ENCODE peak calls at places on chromosomes 6 and 20, in nine cellular contexts. One of them, this sample, is unnamed.

GRCh38 chr6:64113703-64114102 is 478.1 kb downstream of the PHF3 start:
- DNase-seq in lung: no peak
- DNase-seq in substantia nigra: no peak
- DNase-seq in cardiac muscle cell: peak; percentile 12
- DNase-seq in iPS DF 19.7: no peak
- DNase-seq in body of pancreas: no peak
- DNase-seq in CD4-positive, alpha-beta T cell: no peak
- DNase-seq in T47D: no peak
- DNase-seq in GM04503: no peak
- DNase-seq in this sample: no peak

GRCh38 chr20:52076164-52076563 is 115.4 kb downstream of the ZFP64 start:
- DNase-seq in T47D: peak; percentile 51
- DNase-seq in body of pancreas: no peak
- DNase-seq in cardiac muscle cell: peak; percentile 7
- DNase-seq in CD4-positive, alpha-beta T cell: no peak
- DNase-seq in lung: no peak
- DNase-seq in substantia nigra: no peak
- DNase-seq in iPS DF 19.7: no peak
- DNase-seq in GM04503: no peak
- DNase-seq in this sample: no peak

GRCh38 chr6:159973951-159974350 is 5.1 kb downstream of the IGF2R start:
- DNase-seq in cardiac muscle cell: peak; percentile 59
- DNase-seq in T47D: no peak
- DNase-seq in GM04503: no peak
- DNase-seq in lung: no peak
- DNase-seq in substantia nigra: no peak
- DNase-seq in CD4-positive, alpha-beta T cell: no peak
- DNase-seq in body of pancreas: no peak
- DNase-seq in iPS DF 19.7: no peak
- DNase-seq in this sample: no peak

GRCh38 chr6:99434702-99435530 is 9.8 kb upstream of the PNISR start:
- DNase-seq in GM04503: peak; percentile 5
- DNase-seq in cardiac muscle cell: peak; percentile 51
- DNase-seq in substantia nigra: no peak
- DNase-seq in CD4-positive, alpha-beta T cell: no peak
- DNase-seq in T47D: peak; percentile 10
- DNase-seq in body of pancreas: no peak
- DNase-seq in lung: no peak
- DNase-seq in iPS DF 19.7: no peak
- DNase-seq in this sample: no peak

GRCh38 chr6:161436106-161436876 is 162.4 kb upstream of the AGPAT4 start:
- DNase-seq in cardiac muscle cell: no peak
- DNase-seq in body of pancreas: no peak
- DNase-seq in GM04503: no peak
- DNase-seq in iPS DF 19.7: no peak
- DNase-seq in lung: no peak
- DNase-seq in substantia nigra: no peak
- DNase-seq in T47D: no peak
- DNase-seq in CD4-positive, alpha-beta T cell: no peak
- DNase-seq in this sample: no peak

GRCh38 chr20:1734269-1734858 is 76.8 kb upstream of the SIRPG start:
- DNase-seq in cardiac muscle cell: no peak
- DNase-seq in body of pancreas: no peak
- DNase-seq in GM04503: peak; percentile 11
- DNase-seq in T47D: peak; percentile 45
- DNase-seq in CD4-positive, alpha-beta T cell: peak; percentile 36
- DNase-seq in lung: no peak
- DNase-seq in substantia nigra: peak; percentile 2
- DNase-seq in iPS DF 19.7: no peak
- DNase-seq in this sample: no peak

GRCh38 chr6:169964440-169965212 is 213.2 kb downstream of the ERMARD start:
- DNase-seq in substantia nigra: no peak
- DNase-seq in iPS DF 19.7: no peak
- DNase-seq in lung: peak; percentile 20
- DNase-seq in cardiac muscle cell: no peak
- DNase-seq in body of pancreas: no peak
- DNase-seq in CD4-positive, alpha-beta T cell: no peak
- DNase-seq in T47D: no peak
- DNase-seq in GM04503: no peak
- DNase-seq in this sample: no peak

GRCh38 chr6:7164536-7165001 is 56.8 kb downstream of the RREB1 start:
- DNase-seq in body of pancreas: no peak
- DNase-seq in substantia nigra: no peak
- DNase-seq in CD4-positive, alpha-beta T cell: no peak
- DNase-seq in cardiac muscle cell: no peak
- DNase-seq in T47D: no peak
- DNase-seq in iPS DF 19.7: no peak
- DNase-seq in GM04503: no peak
- DNase-seq in lung: no peak
- DNase-seq in this sample: no peak

GRCh38 chr20:52847739-52848359 is 124.3 kb upstream of the TSHZ2 start:
- DNase-seq in iPS DF 19.7: no peak
- DNase-seq in substantia nigra: no peak
- DNase-seq in lung: no peak
- DNase-seq in GM04503: no peak
- DNase-seq in body of pancreas: no peak
- DNase-seq in cardiac muscle cell: no peak
- DNase-seq in T47D: no peak
- DNase-seq in CD4-positive, alpha-beta T cell: no peak
- DNase-seq in this sample: no peak

GRCh38 chr6:22929228-22929627 is 359.9 kb downstream of the HDGFL1 start:
- DNase-seq in cardiac muscle cell: peak; percentile 41
- DNase-seq in CD4-positive, alpha-beta T cell: no peak
- DNase-seq in T47D: no peak
- DNase-seq in substantia nigra: no peak
- DNase-seq in lung: no peak
- DNase-seq in GM04503: no peak
- DNase-seq in iPS DF 19.7: no peak
- DNase-seq in body of pancreas: no peak
- DNase-seq in this sample: no peak

GRCh38 chr20:62644802-62645496 is 2.6 kb downstream of the SLCO4A1 start:
- DNase-seq in substantia nigra: no peak
- DNase-seq in cardiac muscle cell: no peak
- DNase-seq in GM04503: no peak
- DNase-seq in T47D: peak; percentile 40
- DNase-seq in lung: no peak
- DNase-seq in body of pancreas: no peak
- DNase-seq in CD4-positive, alpha-beta T cell: no peak
- DNase-seq in iPS DF 19.7: no peak
- DNase-seq in this sample: no peak

GRCh38 chr6:37134622-37135191 is 35.2 kb upstream of the PIM1 start:
- DNase-seq in T47D: no peak
- DNase-seq in lung: peak; percentile 57
- DNase-seq in body of pancreas: peak; percentile 63
- DNase-seq in GM04503: peak; percentile 95
- DNase-seq in iPS DF 19.7: no peak
- DNase-seq in cardiac muscle cell: peak; percentile 93
- DNase-seq in CD4-positive, alpha-beta T cell: no peak
- DNase-seq in substantia nigra: no peak
- DNase-seq in this sample: no peak

GRCh38 chr20:40997116-40997515 is 31.5 kb upstream of the TOP1 start:
- DNase-seq in substantia nigra: no peak
- DNase-seq in CD4-positive, alpha-beta T cell: no peak
- DNase-seq in cardiac muscle cell: no peak
- DNase-seq in T47D: no peak
- DNase-seq in GM04503: no peak
- DNase-seq in body of pancreas: no peak
- DNase-seq in lung: no peak
- DNase-seq in iPS DF 19.7: peak; percentile 68
- DNase-seq in this sample: no peak

GRCh38 chr20:40249805-40250204 is 439.2 kb downstream of the MAFB start:
- DNase-seq in cardiac muscle cell: no peak
- DNase-seq in CD4-positive, alpha-beta T cell: no peak
- DNase-seq in GM04503: no peak
- DNase-seq in T47D: no peak
- DNase-seq in body of pancreas: no peak
- DNase-seq in substantia nigra: no peak
- DNase-seq in iPS DF 19.7: no peak
- DNase-seq in lung: no peak
- DNase-seq in this sample: no peak

GRCh38 chr20:56212071-56212470 is 36.5 kb upstream of the MC3R start:
- DNase-seq in GM04503: no peak
- DNase-seq in lung: no peak
- DNase-seq in iPS DF 19.7: no peak
- DNase-seq in CD4-positive, alpha-beta T cell: no peak
- DNase-seq in cardiac muscle cell: no peak
- DNase-seq in T47D: no peak
- DNase-seq in body of pancreas: no peak
- DNase-seq in substantia nigra: no peak
- DNase-seq in this sample: no peak

GRCh38 chr6:5133943-5134342 is 48.8 kb downstream of the PPP1R3G start:
- DNase-seq in body of pancreas: no peak
- DNase-seq in substantia nigra: no peak
- DNase-seq in GM04503: no peak
- DNase-seq in iPS DF 19.7: no peak
- DNase-seq in CD4-positive, alpha-beta T cell: no peak
- DNase-seq in T47D: no peak
- DNase-seq in cardiac muscle cell: no peak
- DNase-seq in lung: no peak
- DNase-seq in this sample: no peak

GRCh38 chr6:115514656-115515055 is 546.0 kb downstream of the FRK start:
- DNase-seq in T47D: no peak
- DNase-seq in cardiac muscle cell: peak; percentile 29
- DNase-seq in iPS DF 19.7: no peak
- DNase-seq in CD4-positive, alpha-beta T cell: no peak
- DNase-seq in body of pancreas: no peak
- DNase-seq in substantia nigra: no peak
- DNase-seq in GM04503: peak; percentile 83
- DNase-seq in lung: no peak
- DNase-seq in this sample: no peak

GRCh38 chr6:101150226-101150625 is 243.3 kb upstream of the GRIK2 start:
- DNase-seq in cardiac muscle cell: no peak
- DNase-seq in iPS DF 19.7: no peak
- DNase-seq in substantia nigra: no peak
- DNase-seq in GM04503: no peak
- DNase-seq in T47D: no peak
- DNase-seq in CD4-positive, alpha-beta T cell: no peak
- DNase-seq in lung: no peak
- DNase-seq in body of pancreas: no peak
- DNase-seq in this sample: no peak

GRCh38 chr6:7051780-7052440 is 55.9 kb upstream of the RREB1 start:
- DNase-seq in GM04503: no peak
- DNase-seq in CD4-positive, alpha-beta T cell: peak; percentile 65
- DNase-seq in lung: peak; percentile 61
- DNase-seq in substantia nigra: peak; percentile 46
- DNase-seq in iPS DF 19.7: no peak
- DNase-seq in cardiac muscle cell: peak; percentile 52
- DNase-seq in body of pancreas: peak; percentile 78
- DNase-seq in T47D: peak; percentile 47
- DNase-seq in this sample: peak; percentile 54

GRCh38 chr20:5001174-5002076 is at the start of gene SLC23A2:
- DNase-seq in substantia nigra: peak; percentile 44
- DNase-seq in CD4-positive, alpha-beta T cell: peak; percentile 51
- DNase-seq in T47D: peak; percentile 44
- DNase-seq in GM04503: no peak
- DNase-seq in lung: peak; percentile 30
- DNase-seq in iPS DF 19.7: no peak
- DNase-seq in body of pancreas: peak; percentile 41
- DNase-seq in cardiac muscle cell: peak; percentile 32
- DNase-seq in this sample: peak; percentile 79

GRCh38 chr20:10978713-10979112 is 304.9 kb upstream of the JAG1 start:
- DNase-seq in body of pancreas: no peak
- DNase-seq in iPS DF 19.7: no peak
- DNase-seq in GM04503: no peak
- DNase-seq in CD4-positive, alpha-beta T cell: no peak
- DNase-seq in lung: no peak
- DNase-seq in T47D: no peak
- DNase-seq in substantia nigra: peak; percentile 17
- DNase-seq in cardiac muscle cell: no peak
- DNase-seq in this sample: no peak

GRCh38 chr6:100664274-100665040 is 199.7 kb upstream of the SIM1 start:
- DNase-seq in iPS DF 19.7: no peak
- DNase-seq in substantia nigra: no peak
- DNase-seq in lung: no peak
- DNase-seq in CD4-positive, alpha-beta T cell: no peak
- DNase-seq in GM04503: no peak
- DNase-seq in cardiac muscle cell: peak; percentile 61
- DNase-seq in body of pancreas: no peak
- DNase-seq in T47D: peak; percentile 18
- DNase-seq in this sample: no peak

GRCh38 chr20:8116067-8116811 is 15.8 kb upstream of the PLCB1 start:
- DNase-seq in lung: no peak
- DNase-seq in iPS DF 19.7: no peak
- DNase-seq in substantia nigra: no peak
- DNase-seq in T47D: no peak
- DNase-seq in cardiac muscle cell: peak; percentile 64
- DNase-seq in body of pancreas: no peak
- DNase-seq in GM04503: no peak
- DNase-seq in CD4-positive, alpha-beta T cell: no peak
- DNase-seq in this sample: no peak

GRCh38 chr6:39228992-39229767 is at the start of gene KCNK5:
- DNase-seq in iPS DF 19.7: no peak
- DNase-seq in substantia nigra: peak; percentile 36
- DNase-seq in T47D: peak; percentile 96
- DNase-seq in lung: peak; percentile 86
- DNase-seq in body of pancreas: peak; percentile 86
- DNase-seq in GM04503: no peak
- DNase-seq in CD4-positive, alpha-beta T cell: peak; percentile 53
- DNase-seq in cardiac muscle cell: peak; percentile 67
- DNase-seq in this sample: peak; percentile 82

GRCh38 chr6:79413562-79414002 is 123.6 kb downstream of the LCA5 start:
- DNase-seq in GM04503: no peak
- DNase-seq in iPS DF 19.7: no peak
- DNase-seq in CD4-positive, alpha-beta T cell: no peak
- DNase-seq in cardiac muscle cell: peak; percentile 83
- DNase-seq in body of pancreas: no peak
- DNase-seq in T47D: peak; percentile 9
- DNase-seq in lung: no peak
- DNase-seq in substantia nigra: no peak
- DNase-seq in this sample: no peak

GRCh38 chr6:40436685-40437604 is 150.2 kb downstream of the LRFN2 start:
- DNase-seq in GM04503: no peak
- DNase-seq in T47D: no peak
- DNase-seq in substantia nigra: peak; percentile 46
- DNase-seq in body of pancreas: no peak
- DNase-seq in iPS DF 19.7: no peak
- DNase-seq in CD4-positive, alpha-beta T cell: no peak
- DNase-seq in lung: no peak
- DNase-seq in cardiac muscle cell: peak; percentile 30
- DNase-seq in this sample: no peak

GRCh38 chr6:137894779-137895385 is 27.8 kb downstream of the TNFAIP3 start:
- DNase-seq in lung: no peak
- DNase-seq in substantia nigra: no peak
- DNase-seq in cardiac muscle cell: no peak
- DNase-seq in GM04503: peak; percentile 38
- DNase-seq in T47D: no peak
- DNase-seq in body of pancreas: no peak
- DNase-seq in iPS DF 19.7: no peak
- DNase-seq in CD4-positive, alpha-beta T cell: no peak
- DNase-seq in this sample: no peak

GRCh38 chr20:57167292-57167655 is 99.2 kb downstream of the BMP7 start:
- DNase-seq in body of pancreas: no peak
- DNase-seq in cardiac muscle cell: no peak
- DNase-seq in T47D: no peak
- DNase-seq in iPS DF 19.7: no peak
- DNase-seq in CD4-positive, alpha-beta T cell: no peak
- DNase-seq in substantia nigra: no peak
- DNase-seq in GM04503: no peak
- DNase-seq in lung: no peak
- DNase-seq in this sample: no peak

GRCh38 chr20:8722277-8722928 is 346.5 kb upstream of the PLCB4 start:
- DNase-seq in body of pancreas: peak; percentile 42
- DNase-seq in substantia nigra: no peak
- DNase-seq in T47D: peak; percentile 78
- DNase-seq in CD4-positive, alpha-beta T cell: no peak
- DNase-seq in lung: no peak
- DNase-seq in GM04503: peak; percentile 25
- DNase-seq in iPS DF 19.7: no peak
- DNase-seq in cardiac muscle cell: peak; percentile 84
- DNase-seq in this sample: peak; percentile 29

GRCh38 chr6:89829591-89830384 is at the start of gene CASP8AP2:
- DNase-seq in cardiac muscle cell: peak; percentile 99
- DNase-seq in iPS DF 19.7: peak; percentile 97
- DNase-seq in substantia nigra: peak; percentile 88
- DNase-seq in CD4-positive, alpha-beta T cell: peak; percentile 95
- DNase-seq in GM04503: peak; percentile 95
- DNase-seq in body of pancreas: peak; percentile 97
- DNase-seq in T47D: peak; percentile 98
- DNase-seq in lung: peak; percentile 96
- DNase-seq in this sample: peak; percentile 87

This sample was measured in HuH-7.5.